ENCODE peak calls at places on chromosomes 16 and 17, in five cellular contexts. One of them, this sample, is unnamed.

GRCh38 chr17:68634345-68634876 is 33.2 kb upstream of the FAM20A start:
- DNase-seq in body of pancreas: no peak
- DNase-seq in cardiac muscle cell: no peak
- DNase-seq in heart right ventricle: no peak
- DNase-seq in transverse colon: no peak
- DNase-seq in this sample: no peak

GRCh38 chr17:17942846-17943245 is 29.4 kb downstream of the TOM1L2 start:
- DNase-seq in body of pancreas: no peak
- DNase-seq in cardiac muscle cell: no peak
- DNase-seq in heart right ventricle: no peak
- DNase-seq in transverse colon: no peak
- DNase-seq in this sample: no peak

GRCh38 chr17:82302498-82302963 is 14.9 kb downstream of the CD7 start:
- DNase-seq in body of pancreas: no peak
- DNase-seq in cardiac muscle cell: no peak
- DNase-seq in heart right ventricle: no peak
- DNase-seq in transverse colon: no peak
- DNase-seq in this sample: no peak

GRCh38 chr17:4949321-4950074 is 1.2 kb upstream of the PFN1 start:
- DNase-seq in body of pancreas: peak; percentile 78
- DNase-seq in cardiac muscle cell: peak; percentile 60
- DNase-seq in heart right ventricle: peak; percentile 75
- DNase-seq in transverse colon: peak; percentile 93
- DNase-seq in this sample: peak; percentile 94

GRCh38 chr16:17836868-17837602 is 366.3 kb upstream of the XYLT1 start:
- DNase-seq in body of pancreas: no peak
- DNase-seq in cardiac muscle cell: no peak
- DNase-seq in heart right ventricle: no peak
- DNase-seq in transverse colon: no peak
- DNase-seq in this sample: no peak

GRCh38 chr16:15954814-15955151 is 5.4 kb downstream of the ABCC1 start:
- DNase-seq in body of pancreas: peak; percentile 32
- DNase-seq in cardiac muscle cell: no peak
- DNase-seq in heart right ventricle: no peak
- DNase-seq in transverse colon: no peak
- DNase-seq in this sample: no peak

GRCh38 chr17:50955160-50955559 is 89.0 kb upstream of the TOB1 start:
- DNase-seq in body of pancreas: no peak
- DNase-seq in cardiac muscle cell: no peak
- DNase-seq in heart right ventricle: no peak
- DNase-seq in transverse colon: no peak
- DNase-seq in this sample: no peak

GRCh38 chr17:7673239-7673638 is 14.1 kb downstream of the TP53 start:
- DNase-seq in body of pancreas: peak; percentile 20
- DNase-seq in cardiac muscle cell: no peak
- DNase-seq in heart right ventricle: no peak
- DNase-seq in transverse colon: peak; percentile 15
- DNase-seq in this sample: peak; percentile 63

GRCh38 chr17:51150932-51151331 is 2.4 kb upstream of the NME1 start:
- DNase-seq in body of pancreas: no peak
- DNase-seq in cardiac muscle cell: no peak
- DNase-seq in heart right ventricle: no peak
- DNase-seq in transverse colon: no peak
- DNase-seq in this sample: no peak

GRCh38 chr16:74867281-74867849 is 92.7 kb upstream of the FA2H start:
- DNase-seq in body of pancreas: peak; percentile 23
- DNase-seq in cardiac muscle cell: no peak
- DNase-seq in heart right ventricle: no peak
- DNase-seq in transverse colon: no peak
- DNase-seq in this sample: no peak

DNA sequence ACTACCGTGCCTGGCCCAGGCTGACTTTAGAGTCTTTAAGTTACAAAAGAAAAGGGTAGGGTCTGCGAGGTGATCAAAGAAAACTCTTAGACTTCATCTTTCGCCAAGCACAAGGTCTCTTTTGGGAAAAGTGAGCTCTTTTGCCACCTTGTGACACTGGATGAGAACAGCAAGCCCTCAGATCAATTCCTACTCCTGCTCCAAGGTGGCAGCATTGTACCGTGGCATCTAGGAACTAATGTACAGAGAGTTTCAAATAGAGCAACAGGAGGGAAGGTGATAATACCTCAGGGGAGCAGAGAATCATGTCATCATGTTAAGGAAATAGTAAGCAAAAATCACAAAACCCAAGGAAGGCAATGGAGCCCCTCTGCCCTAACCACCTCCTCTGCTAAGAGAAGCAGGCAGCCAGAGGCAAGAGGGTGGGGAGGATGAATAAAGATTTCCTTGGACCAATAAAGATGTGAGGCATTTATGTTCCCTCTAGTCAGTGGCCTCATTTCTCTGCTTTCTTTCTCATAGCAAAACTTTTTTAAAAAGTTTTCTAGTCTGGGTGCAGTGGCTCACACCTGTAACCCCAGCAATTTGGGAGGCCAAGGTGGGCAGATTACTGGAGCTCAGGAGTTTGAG is 2.1 kb upstream of the C17orf78 start:
- DNase-seq in body of pancreas: peak; percentile 80
- DNase-seq in cardiac muscle cell: peak; percentile 86
- DNase-seq in heart right ventricle: no peak
- DNase-seq in transverse colon: peak; percentile 75
- DNase-seq in this sample: peak; percentile 63
- TF ChIP-seq CTCF in body of pancreas: peak; percentile 100
- TF ChIP-seq CTCF in cardiac muscle cell: peak; percentile 100
- TF ChIP-seq CTCF in heart right ventricle: peak; percentile 89
- TF ChIP-seq CTCF in transverse colon: peak; percentile 99
- TF ChIP-seq CTCF in this sample: peak; percentile 86

DNA sequence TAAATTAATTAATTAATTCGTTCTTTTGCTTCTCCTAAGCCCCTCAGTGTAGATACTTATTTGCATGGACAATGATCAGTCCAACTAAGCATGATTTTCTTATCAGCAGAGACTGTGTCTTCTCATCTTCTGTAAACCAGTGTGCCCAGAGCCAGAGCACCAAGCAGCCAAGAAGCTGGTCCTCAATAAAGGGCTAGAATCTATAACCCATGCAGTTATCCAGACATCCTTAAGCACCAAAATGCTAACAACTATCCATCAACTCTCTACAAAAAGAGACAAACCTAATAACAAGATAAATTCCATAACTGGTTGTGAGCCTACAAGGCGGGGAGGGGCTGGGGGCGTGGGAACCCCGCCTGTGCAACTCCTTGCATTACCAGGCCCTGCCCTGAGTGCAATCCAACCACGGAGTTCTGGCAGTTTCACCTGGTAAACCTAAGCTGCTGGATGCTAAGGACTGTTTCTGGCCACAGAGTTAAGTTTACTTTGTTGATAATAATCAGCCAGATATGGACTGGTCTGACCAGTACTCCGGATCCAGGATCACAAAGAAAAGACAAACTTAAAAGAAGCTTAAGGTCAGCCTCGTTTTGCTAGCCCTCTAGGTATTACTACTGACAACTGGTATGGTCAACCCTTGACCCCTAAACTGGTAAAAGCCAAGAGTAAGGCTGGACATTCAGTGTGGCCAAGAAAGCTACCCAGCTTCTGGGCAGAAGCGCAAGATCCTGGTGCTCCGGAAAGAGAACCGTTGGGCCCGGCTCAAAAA is 51.5 kb downstream of the ZFHX3 start:
- DNase-seq in body of pancreas: peak; percentile 68
- DNase-seq in cardiac muscle cell: no peak
- DNase-seq in heart right ventricle: no peak
- DNase-seq in transverse colon: peak; percentile 44
- DNase-seq in this sample: no peak
- H3K4me1 ChIP-seq in body of pancreas: peaks cover 79% of the 10 kb centered on the region
- H3K4me1 ChIP-seq in cardiac muscle cell: peaks cover 35% of the 10 kb centered on the region
- H3K4me1 ChIP-seq in heart right ventricle: peaks cover 49% of the 10 kb centered on the region
- H3K4me1 ChIP-seq in transverse colon: peaks cover 11% of the 10 kb centered on the region
- H3K4me1 ChIP-seq in this sample: peaks cover 18% of the 10 kb centered on the region

DNA sequence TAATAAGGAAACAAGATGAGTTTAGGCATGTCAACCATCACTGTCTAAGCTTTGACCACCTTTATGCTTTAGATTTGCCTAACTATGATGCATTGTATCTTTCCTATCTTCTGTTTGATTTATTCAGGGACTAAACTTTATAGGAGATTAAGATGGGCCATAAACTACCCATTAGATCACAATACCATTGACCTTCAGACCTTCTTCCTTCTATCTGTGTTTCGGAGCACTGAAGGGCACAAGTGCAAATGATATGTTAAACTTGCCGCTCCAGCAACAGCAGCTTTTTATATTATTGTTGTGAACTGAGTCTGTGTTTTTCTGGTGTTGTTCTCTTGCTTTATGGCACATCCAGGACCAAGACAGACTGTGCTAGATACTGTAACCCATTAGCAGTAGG is 16.6 kb upstream of the ALDH3A2 start:
- DNase-seq in body of pancreas: no peak
- DNase-seq in cardiac muscle cell: no peak
- DNase-seq in heart right ventricle: no peak
- DNase-seq in transverse colon: no peak
- DNase-seq in this sample: no peak
- H3K4me3 ChIP-seq in body of pancreas: no peak overlapping the region
- H3K4me3 ChIP-seq in cardiac muscle cell: no peak overlapping the region
- H3K4me3 ChIP-seq in heart right ventricle: no peak overlapping the region
- H3K4me3 ChIP-seq in transverse colon: no peak overlapping the region
- H3K4me3 ChIP-seq in this sample: no peak overlapping the region

GRCh38 chr16:20952144-20952797 is 51.7 kb downstream of the LYRM1 start:
- DNase-seq in body of pancreas: no peak
- DNase-seq in cardiac muscle cell: no peak
- DNase-seq in heart right ventricle: no peak
- DNase-seq in transverse colon: no peak
- DNase-seq in this sample: no peak

GRCh38 chr16:20954574-20954973 is 54.0 kb downstream of the LYRM1 start:
- DNase-seq in body of pancreas: no peak
- DNase-seq in cardiac muscle cell: no peak
- DNase-seq in heart right ventricle: no peak
- DNase-seq in transverse colon: no peak
- DNase-seq in this sample: no peak

GRCh38 chr16:20957153-20957552 is 56.6 kb downstream of the LYRM1 start:
- DNase-seq in body of pancreas: no peak
- DNase-seq in cardiac muscle cell: no peak
- DNase-seq in heart right ventricle: no peak
- DNase-seq in transverse colon: no peak
- DNase-seq in this sample: no peak

GRCh38 chr16:20960899-20961298 is 60.3 kb downstream of the LYRM1 start:
- DNase-seq in body of pancreas: no peak
- DNase-seq in cardiac muscle cell: no peak
- DNase-seq in heart right ventricle: no peak
- DNase-seq in transverse colon: no peak
- DNase-seq in this sample: no peak

DNA sequence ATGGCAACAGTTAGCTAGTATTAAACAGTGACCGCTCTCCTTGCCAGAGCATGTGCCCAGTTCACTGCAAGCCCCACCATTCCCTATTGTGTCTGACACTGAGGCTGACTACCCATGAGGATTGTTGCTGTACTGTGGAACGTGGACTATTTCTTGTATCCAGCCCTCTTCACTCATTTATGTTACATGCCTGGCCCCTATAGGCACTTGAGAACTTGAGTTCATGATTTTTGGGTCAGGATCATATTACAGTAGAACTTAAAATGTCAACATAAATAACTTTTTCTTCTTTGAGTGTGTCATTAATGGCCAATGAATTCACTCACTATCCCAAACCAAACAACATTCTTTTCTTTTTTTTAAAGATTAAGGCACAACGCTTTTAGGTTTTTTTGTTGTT is 55.7 kb downstream of the LYRM1 start:
- DNase-seq in body of pancreas: no peak
- DNase-seq in cardiac muscle cell: no peak
- DNase-seq in heart right ventricle: no peak
- DNase-seq in transverse colon: no peak
- DNase-seq in this sample: no peak
- TF ChIP-seq CTCF in body of pancreas: no peak
- TF ChIP-seq CTCF in cardiac muscle cell: peak; percentile 13
- TF ChIP-seq CTCF in heart right ventricle: no peak
- TF ChIP-seq CTCF in transverse colon: no peak
- TF ChIP-seq CTCF in this sample: no peak

GRCh38 chr16:28181557-28181914 is 30.2 kb downstream of the XPO6 start:
- DNase-seq in body of pancreas: peak; percentile 67
- DNase-seq in cardiac muscle cell: no peak
- DNase-seq in heart right ventricle: no peak
- DNase-seq in transverse colon: no peak
- DNase-seq in this sample: no peak
- H3K4me1 ChIP-seq in body of pancreas: peaks cover 49% of the 10 kb centered on the region
- H3K4me1 ChIP-seq in cardiac muscle cell: peaks cover 3% of the 10 kb centered on the region
- H3K4me1 ChIP-seq in heart right ventricle: peaks cover 79% of the 10 kb centered on the region
- H3K4me1 ChIP-seq in transverse colon: peaks cover 17% of the 10 kb centered on the region
- H3K4me1 ChIP-seq in this sample: peaks cover 7% of the 10 kb centered on the region

DNA sequence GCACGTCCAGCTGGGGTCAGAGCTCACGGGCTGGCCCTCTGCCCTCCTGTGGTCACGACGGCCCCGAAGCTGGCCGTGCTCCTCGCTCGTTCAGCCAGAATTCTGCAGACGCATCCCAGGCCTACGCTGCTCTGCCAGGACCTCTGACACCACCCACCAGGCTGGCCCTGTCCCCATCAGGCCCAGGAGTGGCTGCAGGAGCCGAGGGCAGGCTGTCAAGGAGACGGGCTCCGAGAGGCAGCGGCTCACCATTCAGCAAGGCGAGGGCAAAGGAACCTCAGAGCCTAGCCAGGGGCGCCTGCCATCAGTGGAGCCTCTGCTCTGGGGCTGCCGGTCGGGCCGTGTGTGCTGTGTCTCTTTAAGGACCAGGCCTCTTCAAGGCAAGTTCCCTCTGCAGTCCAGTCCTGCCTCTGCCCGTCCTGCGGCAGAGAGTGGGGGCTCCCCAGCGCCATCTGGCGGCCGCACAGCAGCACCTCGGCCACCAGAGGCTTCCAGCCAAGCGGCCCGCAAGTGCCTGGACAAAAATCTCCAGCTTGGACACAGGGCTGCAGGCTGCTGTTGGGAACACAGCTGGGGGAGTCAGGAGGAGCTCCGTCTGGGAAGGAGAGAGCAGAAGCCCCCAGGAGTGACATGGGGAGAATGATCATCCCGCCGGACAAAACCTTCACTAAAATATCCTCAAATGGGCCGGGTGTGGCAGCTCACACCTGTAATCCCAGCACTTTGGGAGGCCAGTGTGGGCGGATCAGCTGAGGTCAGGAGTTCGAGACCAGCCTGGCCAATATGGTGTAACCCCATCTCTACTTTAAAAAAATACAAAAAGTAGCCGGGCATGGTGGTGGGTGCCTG is 7.4 kb upstream of the ABR start:
- DNase-seq in body of pancreas: peak; percentile 84
- DNase-seq in cardiac muscle cell: peak; percentile 86
- DNase-seq in heart right ventricle: peak; percentile 90
- DNase-seq in transverse colon: peak; percentile 86
- DNase-seq in this sample: peak; percentile 87
- H3K4me3 ChIP-seq in body of pancreas: no peak overlapping the region
- H3K4me3 ChIP-seq in cardiac muscle cell: no peak overlapping the region
- H3K4me3 ChIP-seq in heart right ventricle: peak overlapping the region; percentile 48
- H3K4me3 ChIP-seq in transverse colon: peak overlapping the region; percentile 10
- H3K4me3 ChIP-seq in this sample: no peak overlapping the region

This sample was measured in mucosa of descending colon.